ENCODE peak calls at places on chromosomes 7 and 10, in ten cellular contexts. One of them, this sample, is unnamed.
A peak's percentile ranks its signal among the peaks of the same experiment; 100 is the strongest.

GRCh38 chr10:51397244-51397643 is 302.2 kb downstream of the CSTF2T start:
- DNase-seq in naive thymus-derived CD4-positive, alpha-beta T cell: no peak
- DNase-seq in HS-27A: no peak
- DNase-seq in heart left ventricle: no peak
- DNase-seq in ovary: no peak
- DNase-seq in HTR-8/SVneo: no peak
- DNase-seq in left colon: no peak
- DNase-seq in fibroblast of gingiva: no peak
- DNase-seq in T-helper 1 cell: no peak
- DNase-seq in naive thymus-derived CD8-positive, alpha-beta T cell: no peak
- DNase-seq in this sample: no peak

GRCh38 chr10:52951819-52952218 is 179.2 kb upstream of the MBL2 start:
- DNase-seq in left colon: peak; percentile 75
- DNase-seq in HS-27A: no peak
- DNase-seq in HTR-8/SVneo: peak; percentile 38
- DNase-seq in heart left ventricle: peak; percentile 17
- DNase-seq in naive thymus-derived CD4-positive, alpha-beta T cell: no peak
- DNase-seq in naive thymus-derived CD8-positive, alpha-beta T cell: no peak
- DNase-seq in fibroblast of gingiva: no peak
- DNase-seq in ovary: peak; percentile 42
- DNase-seq in T-helper 1 cell: no peak
- DNase-seq in this sample: no peak

GRCh38 chr7:137619181-137619580 is 227.6 kb downstream of the DGKI start:
- DNase-seq in heart left ventricle: no peak
- DNase-seq in fibroblast of gingiva: no peak
- DNase-seq in ovary: no peak
- DNase-seq in naive thymus-derived CD4-positive, alpha-beta T cell: no peak
- DNase-seq in HS-27A: no peak
- DNase-seq in T-helper 1 cell: no peak
- DNase-seq in naive thymus-derived CD8-positive, alpha-beta T cell: no peak
- DNase-seq in left colon: no peak
- DNase-seq in HTR-8/SVneo: no peak
- DNase-seq in this sample: no peak

GRCh38 chr7:111003883-111004282 is 87.0 kb upstream of the LRRN3 start:
- DNase-seq in naive thymus-derived CD8-positive, alpha-beta T cell: no peak
- DNase-seq in left colon: no peak
- DNase-seq in naive thymus-derived CD4-positive, alpha-beta T cell: no peak
- DNase-seq in T-helper 1 cell: no peak
- DNase-seq in ovary: no peak
- DNase-seq in HTR-8/SVneo: no peak
- DNase-seq in HS-27A: no peak
- DNase-seq in fibroblast of gingiva: no peak
- DNase-seq in heart left ventricle: no peak
- DNase-seq in this sample: no peak

GRCh38 chr7:92634924-92635519 is 44.8 kb upstream of the FAM133B start:
- DNase-seq in fibroblast of gingiva: peak; percentile 36
- DNase-seq in HTR-8/SVneo: no peak
- DNase-seq in ovary: no peak
- DNase-seq in heart left ventricle: no peak
- DNase-seq in naive thymus-derived CD8-positive, alpha-beta T cell: no peak
- DNase-seq in naive thymus-derived CD4-positive, alpha-beta T cell: no peak
- DNase-seq in HS-27A: no peak
- DNase-seq in left colon: no peak
- DNase-seq in T-helper 1 cell: no peak
- DNase-seq in this sample: no peak

GRCh38 chr7:123538189-123538714 is 3.9 kb upstream of the IQUB start:
- DNase-seq in fibroblast of gingiva: peak; percentile 21
- DNase-seq in heart left ventricle: no peak
- DNase-seq in ovary: no peak
- DNase-seq in HTR-8/SVneo: peak; percentile 36
- DNase-seq in naive thymus-derived CD8-positive, alpha-beta T cell: no peak
- DNase-seq in T-helper 1 cell: no peak
- DNase-seq in naive thymus-derived CD4-positive, alpha-beta T cell: no peak
- DNase-seq in HS-27A: no peak
- DNase-seq in left colon: no peak
- DNase-seq in this sample: peak; percentile 23

GRCh38 chr7:2903686-2904162 is 59.6 kb upstream of the GNA12 start:
- DNase-seq in naive thymus-derived CD8-positive, alpha-beta T cell: no peak
- DNase-seq in naive thymus-derived CD4-positive, alpha-beta T cell: no peak
- DNase-seq in left colon: no peak
- DNase-seq in T-helper 1 cell: no peak
- DNase-seq in ovary: no peak
- DNase-seq in fibroblast of gingiva: no peak
- DNase-seq in HS-27A: no peak
- DNase-seq in HTR-8/SVneo: no peak
- DNase-seq in heart left ventricle: no peak
- DNase-seq in this sample: no peak

GRCh38 chr7:155644971-155645509 is 579 bp downstream of the RBM33 start:
- DNase-seq in T-helper 1 cell: no peak
- DNase-seq in heart left ventricle: peak; percentile 12
- DNase-seq in HS-27A: no peak
- DNase-seq in naive thymus-derived CD4-positive, alpha-beta T cell: no peak
- DNase-seq in HTR-8/SVneo: peak; percentile 12
- DNase-seq in naive thymus-derived CD8-positive, alpha-beta T cell: peak; percentile 25
- DNase-seq in fibroblast of gingiva: peak; percentile 36
- DNase-seq in left colon: peak; percentile 47
- DNase-seq in ovary: no peak
- DNase-seq in this sample: peak; percentile 34

GRCh38 chr7:101893326-101894085 is 76.1 kb downstream of the CUX1 start:
- DNase-seq in ovary: no peak
- DNase-seq in fibroblast of gingiva: no peak
- DNase-seq in naive thymus-derived CD8-positive, alpha-beta T cell: no peak
- DNase-seq in T-helper 1 cell: no peak
- DNase-seq in HS-27A: no peak
- DNase-seq in naive thymus-derived CD4-positive, alpha-beta T cell: no peak
- DNase-seq in heart left ventricle: no peak
- DNase-seq in left colon: no peak
- DNase-seq in HTR-8/SVneo: no peak
- DNase-seq in this sample: no peak

GRCh38 chr7:99366646-99367045 is 7.9 kb upstream of the ARPC1B start:
- DNase-seq in naive thymus-derived CD8-positive, alpha-beta T cell: no peak
- DNase-seq in HS-27A: no peak
- DNase-seq in T-helper 1 cell: no peak
- DNase-seq in left colon: no peak
- DNase-seq in fibroblast of gingiva: no peak
- DNase-seq in HTR-8/SVneo: no peak
- DNase-seq in ovary: no peak
- DNase-seq in naive thymus-derived CD4-positive, alpha-beta T cell: no peak
- DNase-seq in heart left ventricle: no peak
- DNase-seq in this sample: no peak

GRCh38 chr10:92572362-92573090 is 1.4 kb downstream of the IDE start:
- DNase-seq in left colon: no peak
- DNase-seq in fibroblast of gingiva: no peak
- DNase-seq in naive thymus-derived CD8-positive, alpha-beta T cell: no peak
- DNase-seq in heart left ventricle: no peak
- DNase-seq in T-helper 1 cell: no peak
- DNase-seq in HTR-8/SVneo: no peak
- DNase-seq in HS-27A: no peak
- DNase-seq in ovary: no peak
- DNase-seq in naive thymus-derived CD4-positive, alpha-beta T cell: no peak
- DNase-seq in this sample: no peak

GRCh38 chr10:84004206-84004605 is 135.1 kb upstream of the GHITM start:
- DNase-seq in T-helper 1 cell: no peak
- DNase-seq in naive thymus-derived CD8-positive, alpha-beta T cell: no peak
- DNase-seq in heart left ventricle: no peak
- DNase-seq in naive thymus-derived CD4-positive, alpha-beta T cell: no peak
- DNase-seq in fibroblast of gingiva: no peak
- DNase-seq in left colon: peak; percentile 17
- DNase-seq in ovary: no peak
- DNase-seq in HTR-8/SVneo: no peak
- DNase-seq in HS-27A: no peak
- DNase-seq in this sample: no peak

GRCh38 chr10:43108951-43109350 is 29.3 kb upstream of the CSGALNACT2 start:
- DNase-seq in heart left ventricle: no peak
- DNase-seq in T-helper 1 cell: no peak
- DNase-seq in naive thymus-derived CD8-positive, alpha-beta T cell: no peak
- DNase-seq in naive thymus-derived CD4-positive, alpha-beta T cell: no peak
- DNase-seq in left colon: no peak
- DNase-seq in HTR-8/SVneo: no peak
- DNase-seq in ovary: no peak
- DNase-seq in fibroblast of gingiva: no peak
- DNase-seq in HS-27A: no peak
- DNase-seq in this sample: no peak

GRCh38 chr7:117458977-117459583 is 20.7 kb upstream of the CFTR start:
- DNase-seq in HTR-8/SVneo: peak; percentile 36
- DNase-seq in naive thymus-derived CD4-positive, alpha-beta T cell: no peak
- DNase-seq in naive thymus-derived CD8-positive, alpha-beta T cell: no peak
- DNase-seq in ovary: no peak
- DNase-seq in left colon: no peak
- DNase-seq in T-helper 1 cell: no peak
- DNase-seq in heart left ventricle: no peak
- DNase-seq in HS-27A: no peak
- DNase-seq in fibroblast of gingiva: peak; percentile 4
- DNase-seq in this sample: no peak

GRCh38 chr7:40525764-40526163 is 391.0 kb downstream of the SUGCT start:
- DNase-seq in ovary: no peak
- DNase-seq in heart left ventricle: no peak
- DNase-seq in fibroblast of gingiva: peak; percentile 5
- DNase-seq in naive thymus-derived CD4-positive, alpha-beta T cell: no peak
- DNase-seq in HS-27A: no peak
- DNase-seq in naive thymus-derived CD8-positive, alpha-beta T cell: no peak
- DNase-seq in HTR-8/SVneo: no peak
- DNase-seq in left colon: no peak
- DNase-seq in T-helper 1 cell: no peak
- DNase-seq in this sample: no peak

GRCh38 chr10:31070691-31071090 is 39.0 kb upstream of the ZNF438 start:
- DNase-seq in naive thymus-derived CD4-positive, alpha-beta T cell: no peak
- DNase-seq in ovary: no peak
- DNase-seq in T-helper 1 cell: no peak
- DNase-seq in HS-27A: no peak
- DNase-seq in HTR-8/SVneo: no peak
- DNase-seq in naive thymus-derived CD8-positive, alpha-beta T cell: no peak
- DNase-seq in heart left ventricle: no peak
- DNase-seq in left colon: no peak
- DNase-seq in fibroblast of gingiva: no peak
- DNase-seq in this sample: no peak

GRCh38 chr10:75723319-75723965 is 292.0 kb downstream of the LRMDA start:
- DNase-seq in fibroblast of gingiva: no peak
- DNase-seq in HTR-8/SVneo: no peak
- DNase-seq in HS-27A: no peak
- DNase-seq in heart left ventricle: no peak
- DNase-seq in left colon: no peak
- DNase-seq in T-helper 1 cell: no peak
- DNase-seq in naive thymus-derived CD4-positive, alpha-beta T cell: no peak
- DNase-seq in naive thymus-derived CD8-positive, alpha-beta T cell: no peak
- DNase-seq in ovary: no peak
- DNase-seq in this sample: no peak

GRCh38 chr7:30855936-30856335 is 55.7 kb upstream of the AQP1 start:
- DNase-seq in heart left ventricle: no peak
- DNase-seq in left colon: no peak
- DNase-seq in fibroblast of gingiva: no peak
- DNase-seq in naive thymus-derived CD8-positive, alpha-beta T cell: no peak
- DNase-seq in naive thymus-derived CD4-positive, alpha-beta T cell: no peak
- DNase-seq in ovary: no peak
- DNase-seq in T-helper 1 cell: no peak
- DNase-seq in HTR-8/SVneo: no peak
- DNase-seq in HS-27A: no peak
- DNase-seq in this sample: no peak

GRCh38 chr7:135390829-135391228 is 119.1 kb downstream of the CNOT4 start:
- DNase-seq in HTR-8/SVneo: no peak
- DNase-seq in fibroblast of gingiva: no peak
- DNase-seq in naive thymus-derived CD4-positive, alpha-beta T cell: no peak
- DNase-seq in left colon: no peak
- DNase-seq in naive thymus-derived CD8-positive, alpha-beta T cell: no peak
- DNase-seq in ovary: no peak
- DNase-seq in HS-27A: no peak
- DNase-seq in T-helper 1 cell: no peak
- DNase-seq in heart left ventricle: no peak
- DNase-seq in this sample: no peak

GRCh38 chr7:134089446-134089845 is 37.7 kb upstream of the LRGUK start:
- DNase-seq in left colon: no peak
- DNase-seq in naive thymus-derived CD8-positive, alpha-beta T cell: no peak
- DNase-seq in HS-27A: no peak
- DNase-seq in T-helper 1 cell: no peak
- DNase-seq in ovary: no peak
- DNase-seq in fibroblast of gingiva: no peak
- DNase-seq in naive thymus-derived CD4-positive, alpha-beta T cell: no peak
- DNase-seq in heart left ventricle: no peak
- DNase-seq in HTR-8/SVneo: no peak
- DNase-seq in this sample: no peak